ENCODE peak calls at places on chromosome 10, in nine cellular contexts. One of them, this sample, is unnamed.

GRCh38 chr10:116690356-116691078 is 51.8 kb downstream of the HSPA12A start:
- DNase-seq in GM23248: no peak
- DNase-seq in fibroblast of lung: peak; percentile 39
- DNase-seq in IMR-90: peak; percentile 28
- DNase-seq in HCT116: no peak
- DNase-seq in osteoblast: no peak
- DNase-seq in DND-41: no peak
- DNase-seq in mammary epithelial cell: no peak
- DNase-seq in OCI-LY7: no peak
- DNase-seq in this sample: no peak

GRCh38 chr10:5654218-5654755 is 12.1 kb downstream of the ASB13 start:
- DNase-seq in GM23248: no peak
- DNase-seq in fibroblast of lung: no peak
- DNase-seq in IMR-90: no peak
- DNase-seq in HCT116: no peak
- DNase-seq in osteoblast: no peak
- DNase-seq in DND-41: no peak
- DNase-seq in mammary epithelial cell: no peak
- DNase-seq in OCI-LY7: peak; percentile 73
- DNase-seq in this sample: no peak

GRCh38 chr10:91409069-91409868 is 875 bp upstream of the HECTD2 start:
- DNase-seq in GM23248: peak; percentile 90
- DNase-seq in fibroblast of lung: peak; percentile 89
- DNase-seq in IMR-90: peak; percentile 80
- DNase-seq in HCT116: no peak
- DNase-seq in osteoblast: peak; percentile 97
- DNase-seq in DND-41: peak; percentile 71
- DNase-seq in mammary epithelial cell: peak; percentile 68
- DNase-seq in OCI-LY7: peak; percentile 2
- DNase-seq in this sample: peak; percentile 40

GRCh38 chr10:80357000-80357803 is 621 bp downstream of the DYDC2 start:
- DNase-seq in GM23248: no peak
- DNase-seq in fibroblast of lung: no peak
- DNase-seq in IMR-90: no peak
- DNase-seq in HCT116: no peak
- DNase-seq in osteoblast: no peak
- DNase-seq in DND-41: no peak
- DNase-seq in mammary epithelial cell: peak; percentile 8
- DNase-seq in OCI-LY7: no peak
- DNase-seq in this sample: no peak

GRCh38 chr10:5684971-5685763 is 529 bp downstream of the TASOR2 start:
- DNase-seq in GM23248: peak; percentile 92
- DNase-seq in fibroblast of lung: peak; percentile 77
- DNase-seq in IMR-90: peak; percentile 75
- DNase-seq in HCT116: peak; percentile 47
- DNase-seq in osteoblast: peak; percentile 87
- DNase-seq in DND-41: peak; percentile 65
- DNase-seq in mammary epithelial cell: peak; percentile 71
- DNase-seq in OCI-LY7: peak; percentile 82
- DNase-seq in this sample: peak; percentile 91

GRCh38 chr10:8050561-8051108 is 3.9 kb upstream of the GATA3 start:
- DNase-seq in GM23248: peak; percentile 44
- DNase-seq in fibroblast of lung: peak; percentile 32
- DNase-seq in IMR-90: peak; percentile 18
- DNase-seq in HCT116: no peak
- DNase-seq in osteoblast: peak; percentile 91
- DNase-seq in DND-41: no peak
- DNase-seq in mammary epithelial cell: peak; percentile 65
- DNase-seq in OCI-LY7: no peak
- DNase-seq in this sample: no peak

GRCh38 chr10:45495438-45496152 is 121.6 kb downstream of the ALOX5 start:
- DNase-seq in GM23248: peak; percentile 35
- DNase-seq in fibroblast of lung: peak; percentile 11
- DNase-seq in IMR-90: no peak
- DNase-seq in HCT116: peak; percentile 6
- DNase-seq in osteoblast: no peak
- DNase-seq in DND-41: no peak
- DNase-seq in mammary epithelial cell: peak; percentile 32
- DNase-seq in OCI-LY7: peak; percentile 8
- DNase-seq in this sample: no peak

GRCh38 chr10:31607481-31607880 is 288.5 kb downstream of the ZEB1 start:
- DNase-seq in GM23248: no peak
- DNase-seq in fibroblast of lung: no peak
- DNase-seq in IMR-90: no peak
- DNase-seq in HCT116: no peak
- DNase-seq in osteoblast: no peak
- DNase-seq in DND-41: no peak
- DNase-seq in mammary epithelial cell: no peak
- DNase-seq in OCI-LY7: no peak
- DNase-seq in this sample: no peak

GRCh38 chr10:100913470-100913865 is 705 bp downstream of the SLF2 start:
- DNase-seq in GM23248: peak; percentile 66
- DNase-seq in fibroblast of lung: no peak
- DNase-seq in IMR-90: no peak
- DNase-seq in HCT116: no peak
- DNase-seq in osteoblast: peak; percentile 66
- DNase-seq in DND-41: no peak
- DNase-seq in mammary epithelial cell: no peak
- DNase-seq in OCI-LY7: no peak
- DNase-seq in this sample: no peak

GRCh38 chr10:3217301-3217700 is 44.7 kb upstream of the PITRM1 start:
- DNase-seq in GM23248: peak; percentile 77
- DNase-seq in fibroblast of lung: peak; percentile 72
- DNase-seq in IMR-90: peak; percentile 91
- DNase-seq in HCT116: no peak
- DNase-seq in osteoblast: no peak
- DNase-seq in DND-41: no peak
- DNase-seq in mammary epithelial cell: peak; percentile 43
- DNase-seq in OCI-LY7: no peak
- DNase-seq in this sample: no peak

GRCh38 chr10:69728335-69728861 is 73.3 kb upstream of the COL13A1 start:
- DNase-seq in GM23248: peak; percentile 75
- DNase-seq in fibroblast of lung: peak; percentile 62
- DNase-seq in IMR-90: peak; percentile 80
- DNase-seq in HCT116: no peak
- DNase-seq in osteoblast: peak; percentile 84
- DNase-seq in DND-41: no peak
- DNase-seq in mammary epithelial cell: peak; percentile 94
- DNase-seq in OCI-LY7: no peak
- DNase-seq in this sample: no peak

GRCh38 chr10:48209246-48209645 is 65.2 kb downstream of the FRMPD2 start:
- DNase-seq in GM23248: no peak
- DNase-seq in fibroblast of lung: peak; percentile 23
- DNase-seq in IMR-90: peak; percentile 5
- DNase-seq in HCT116: no peak
- DNase-seq in osteoblast: no peak
- DNase-seq in DND-41: no peak
- DNase-seq in mammary epithelial cell: no peak
- DNase-seq in OCI-LY7: no peak
- DNase-seq in this sample: no peak

GRCh38 chr10:16777473-16778370 is 39.5 kb downstream of the RSU1 start:
- DNase-seq in GM23248: peak; percentile 69
- DNase-seq in fibroblast of lung: peak; percentile 70
- DNase-seq in IMR-90: peak; percentile 63
- DNase-seq in HCT116: peak; percentile 19
- DNase-seq in osteoblast: peak; percentile 85
- DNase-seq in DND-41: peak; percentile 10
- DNase-seq in mammary epithelial cell: peak; percentile 26
- DNase-seq in OCI-LY7: peak; percentile 71
- DNase-seq in this sample: peak; percentile 85

GRCh38 chr10:16933799-16934198 is 116.6 kb upstream of the RSU1 start:
- DNase-seq in GM23248: no peak
- DNase-seq in fibroblast of lung: no peak
- DNase-seq in IMR-90: no peak
- DNase-seq in HCT116: no peak
- DNase-seq in osteoblast: no peak
- DNase-seq in DND-41: no peak
- DNase-seq in mammary epithelial cell: no peak
- DNase-seq in OCI-LY7: no peak
- DNase-seq in this sample: no peak

GRCh38 chr10:86023336-86023735 is 343.3 kb downstream of the GRID1 start:
- DNase-seq in GM23248: no peak
- DNase-seq in fibroblast of lung: no peak
- DNase-seq in IMR-90: no peak
- DNase-seq in HCT116: no peak
- DNase-seq in osteoblast: peak; percentile 46
- DNase-seq in DND-41: no peak
- DNase-seq in mammary epithelial cell: no peak
- DNase-seq in OCI-LY7: no peak
- DNase-seq in this sample: no peak

DNA sequence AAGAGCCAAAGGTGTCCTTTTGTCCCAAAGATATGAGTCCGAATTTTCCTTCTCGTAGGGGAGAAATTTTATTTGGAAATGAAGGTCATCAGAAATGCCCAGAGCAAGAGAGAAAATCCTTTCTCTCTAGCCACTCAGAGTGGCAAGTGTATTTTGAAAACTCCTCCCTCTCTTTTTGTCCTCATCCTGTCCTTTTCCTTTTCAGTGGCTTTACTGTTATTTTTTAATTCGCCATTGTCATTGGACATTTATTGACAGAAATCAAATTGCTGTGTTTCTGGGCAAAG is 39.6 kb downstream of the TET1 start:
- DNase-seq in GM23248: no peak
- DNase-seq in fibroblast of lung: no peak
- DNase-seq in IMR-90: no peak
- DNase-seq in HCT116: no peak
- DNase-seq in osteoblast: no peak
- DNase-seq in DND-41: no peak
- DNase-seq in mammary epithelial cell: no peak
- DNase-seq in OCI-LY7: no peak
- DNase-seq in this sample: no peak
- H3K4me2 ChIP-seq in GM23248: peak overlapping the region; percentile 90
- H3K4me2 ChIP-seq in fibroblast of lung: peak overlapping the region; percentile 94
- H3K4me2 ChIP-seq in IMR-90: peak overlapping the region; percentile 84
- H3K4me2 ChIP-seq in HCT116: peak overlapping the region; percentile 87
- H3K4me2 ChIP-seq in osteoblast: peak overlapping the region; percentile 85
- H3K4me2 ChIP-seq in DND-41: peak overlapping the region; percentile 68
- H3K4me2 ChIP-seq in mammary epithelial cell: peak overlapping the region; percentile 88
- H3K4me2 ChIP-seq in OCI-LY7: peak overlapping the region; percentile 79
- H3K4me2 ChIP-seq in this sample: peak overlapping the region; percentile 86

DNA sequence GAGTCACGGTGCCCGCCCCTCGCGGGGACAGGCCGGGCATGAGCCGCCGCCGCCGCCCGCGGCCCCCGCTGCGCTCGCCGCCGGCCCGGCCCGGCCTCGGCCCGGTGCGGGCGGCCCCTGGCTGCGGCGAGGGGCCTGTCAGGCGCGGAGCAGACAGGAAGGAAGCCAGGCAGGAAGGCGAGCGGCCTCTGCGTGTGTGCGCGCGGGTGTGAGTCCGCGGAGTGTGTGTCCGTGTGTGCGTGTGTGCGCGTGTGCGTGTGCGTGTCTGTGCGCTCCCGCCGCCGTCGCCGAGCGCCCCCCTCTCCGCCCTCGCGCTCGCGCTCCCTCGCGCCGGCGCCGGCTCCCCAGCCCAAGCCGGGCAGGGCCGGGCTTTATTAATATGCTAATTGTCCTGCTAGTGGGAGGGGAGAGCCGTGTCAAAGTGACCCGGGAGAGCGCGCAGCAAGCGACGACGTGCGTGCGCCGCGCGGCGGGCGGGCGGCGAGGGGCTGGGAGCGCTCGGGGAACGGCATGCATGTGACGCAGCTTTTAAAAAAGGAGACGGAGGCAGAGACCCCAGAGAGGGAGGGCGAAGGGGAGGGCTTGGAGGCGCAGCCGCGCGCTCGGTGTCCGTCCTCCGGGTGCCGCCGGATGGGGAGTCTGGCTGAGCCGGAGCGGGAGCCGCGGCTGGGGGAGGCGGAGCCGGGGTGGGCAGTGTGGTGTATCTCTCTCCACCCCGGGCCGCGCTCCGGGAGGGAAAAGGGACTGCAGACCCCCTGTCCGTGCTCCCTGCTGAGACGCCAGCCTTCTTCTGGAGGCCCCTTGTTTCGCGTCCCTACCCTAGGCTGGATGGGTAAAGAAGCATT is at the start of gene LDB1:
- DNase-seq in GM23248: peak; percentile 84
- DNase-seq in fibroblast of lung: peak; percentile 80
- DNase-seq in IMR-90: peak; percentile 77
- DNase-seq in HCT116: peak; percentile 65
- DNase-seq in osteoblast: peak; percentile 95
- DNase-seq in DND-41: peak; percentile 85
- DNase-seq in mammary epithelial cell: peak; percentile 77
- DNase-seq in OCI-LY7: peak; percentile 85
- DNase-seq in this sample: peak; percentile 88
- H3K4me2 ChIP-seq in GM23248: peak within 1 kb of the TSS; percentile 98
- H3K4me2 ChIP-seq in fibroblast of lung: peak within 1 kb of the TSS; percentile 99
- H3K4me2 ChIP-seq in IMR-90: peak within 1 kb of the TSS; percentile 88
- H3K4me2 ChIP-seq in HCT116: peak within 1 kb of the TSS; percentile 93
- H3K4me2 ChIP-seq in osteoblast: peak within 1 kb of the TSS; percentile 96
- H3K4me2 ChIP-seq in DND-41: peak within 1 kb of the TSS; percentile 85
- H3K4me2 ChIP-seq in mammary epithelial cell: peak within 1 kb of the TSS; percentile 98
- H3K4me2 ChIP-seq in OCI-LY7: peak within 1 kb of the TSS; percentile 79
- H3K4me2 ChIP-seq in this sample: peak within 1 kb of the TSS; percentile 84

GRCh38 chr10:125484035-125484732 is 198.8 kb downstream of the TEX36 start:
- DNase-seq in GM23248: no peak
- DNase-seq in fibroblast of lung: no peak
- DNase-seq in IMR-90: no peak
- DNase-seq in HCT116: no peak
- DNase-seq in osteoblast: no peak
- DNase-seq in DND-41: no peak
- DNase-seq in mammary epithelial cell: no peak
- DNase-seq in OCI-LY7: no peak
- DNase-seq in this sample: no peak
- H3K4me2 ChIP-seq in GM23248: no peak overlapping the region
- H3K4me2 ChIP-seq in fibroblast of lung: no peak overlapping the region
- H3K4me2 ChIP-seq in IMR-90: no peak overlapping the region
- H3K4me2 ChIP-seq in HCT116: no peak overlapping the region
- H3K4me2 ChIP-seq in osteoblast: no peak overlapping the region
- H3K4me2 ChIP-seq in DND-41: no peak overlapping the region
- H3K4me2 ChIP-seq in mammary epithelial cell: no peak overlapping the region
- H3K4me2 ChIP-seq in OCI-LY7: no peak overlapping the region
- H3K4me2 ChIP-seq in this sample: no peak overlapping the region

GRCh38 chr10:58439632-58440364 is 54.6 kb downstream of the TFAM start:
- DNase-seq in GM23248: no peak
- DNase-seq in fibroblast of lung: no peak
- DNase-seq in IMR-90: no peak
- DNase-seq in HCT116: no peak
- DNase-seq in osteoblast: no peak
- DNase-seq in DND-41: no peak
- DNase-seq in mammary epithelial cell: no peak
- DNase-seq in OCI-LY7: no peak
- DNase-seq in this sample: no peak

GRCh38 chr10:58438986-58439385 is 53.8 kb downstream of the TFAM start:
- DNase-seq in GM23248: no peak
- DNase-seq in fibroblast of lung: no peak
- DNase-seq in IMR-90: no peak
- DNase-seq in HCT116: no peak
- DNase-seq in osteoblast: no peak
- DNase-seq in DND-41: no peak
- DNase-seq in mammary epithelial cell: peak; percentile 53
- DNase-seq in OCI-LY7: no peak
- DNase-seq in this sample: no peak

GRCh38 chr10:58438340-58438739 is 53.1 kb downstream of the TFAM start:
- DNase-seq in GM23248: peak; percentile 73
- DNase-seq in fibroblast of lung: peak; percentile 86
- DNase-seq in IMR-90: peak; percentile 73
- DNase-seq in HCT116: no peak
- DNase-seq in osteoblast: no peak
- DNase-seq in DND-41: no peak
- DNase-seq in mammary epithelial cell: peak; percentile 67
- DNase-seq in OCI-LY7: no peak
- DNase-seq in this sample: no peak

GRCh38 chr10:58435297-58435696 is 50.1 kb downstream of the TFAM start:
- DNase-seq in GM23248: peak; percentile 99
- DNase-seq in fibroblast of lung: peak; percentile 94
- DNase-seq in IMR-90: peak; percentile 99
- DNase-seq in HCT116: peak; percentile 88
- DNase-seq in osteoblast: peak; percentile 65
- DNase-seq in DND-41: peak; percentile 10
- DNase-seq in mammary epithelial cell: peak; percentile 91
- DNase-seq in OCI-LY7: no peak
- DNase-seq in this sample: no peak

GRCh38 chr10:58436071-58436470 is 50.9 kb downstream of the TFAM start:
- DNase-seq in GM23248: no peak
- DNase-seq in fibroblast of lung: no peak
- DNase-seq in IMR-90: no peak
- DNase-seq in HCT116: peak; percentile 72
- DNase-seq in osteoblast: no peak
- DNase-seq in DND-41: peak; percentile 9
- DNase-seq in mammary epithelial cell: peak; percentile 91
- DNase-seq in OCI-LY7: peak; percentile 7
- DNase-seq in this sample: no peak
- H3K4me2 ChIP-seq in GM23248: peak overlapping the region; percentile 57
- H3K4me2 ChIP-seq in fibroblast of lung: peak overlapping the region; percentile 25
- H3K4me2 ChIP-seq in IMR-90: peak overlapping the region; percentile 7
- H3K4me2 ChIP-seq in HCT116: peak overlapping the region; percentile 62
- H3K4me2 ChIP-seq in osteoblast: peak overlapping the region; percentile 61
- H3K4me2 ChIP-seq in DND-41: no peak overlapping the region
- H3K4me2 ChIP-seq in mammary epithelial cell: peak overlapping the region; percentile 77
- H3K4me2 ChIP-seq in OCI-LY7: no peak overlapping the region
- H3K4me2 ChIP-seq in this sample: no peak overlapping the region